ENCODE peak calls at places on chromosomes 3 and 15, in six cellular contexts. One of them, this sample, is unnamed.

GRCh38 chr3:150673966-150674365 is 29.8 kb downstream of the ERICH6 start:
- DNase-seq in foreskin keratinocyte: no peak
- DNase-seq in mesenchymal stem cell: no peak
- DNase-seq in left ventricle myocardium inferior: no peak
- DNase-seq in colonic mucosa: no peak
- DNase-seq in psoas muscle: no peak
- DNase-seq in this sample: no peak

GRCh38 chr15:36632196-36632595 is 52.8 kb downstream of the CDIN1 start:
- DNase-seq in colonic mucosa: no peak
- DNase-seq in psoas muscle: no peak
- DNase-seq in left ventricle myocardium inferior: no peak
- DNase-seq in mesenchymal stem cell: peak
- DNase-seq in foreskin keratinocyte: peak
- DNase-seq in this sample: peak

GRCh38 chr3:36891651-36892268 is 53.1 kb downstream of the TRANK1 start:
- DNase-seq in foreskin keratinocyte: no peak
- DNase-seq in mesenchymal stem cell: no peak
- DNase-seq in psoas muscle: peak
- DNase-seq in left ventricle myocardium inferior: peak
- DNase-seq in colonic mucosa: no peak
- DNase-seq in this sample: no peak

GRCh38 chr15:57694264-57694663 is 12.2 kb upstream of the POLR2M start:
- DNase-seq in foreskin keratinocyte: no peak
- DNase-seq in colonic mucosa: no peak
- DNase-seq in left ventricle myocardium inferior: no peak
- DNase-seq in mesenchymal stem cell: no peak
- DNase-seq in psoas muscle: no peak
- DNase-seq in this sample: no peak

GRCh38 chr3:4494807-4495200 is 1.7 kb downstream of the ITPR1 start:
- DNase-seq in psoas muscle: no peak
- DNase-seq in mesenchymal stem cell: no peak
- DNase-seq in colonic mucosa: no peak
- DNase-seq in foreskin keratinocyte: no peak
- DNase-seq in left ventricle myocardium inferior: no peak
- DNase-seq in this sample: no peak

GRCh38 chr3:197520311-197521276 is 35.2 kb downstream of the BDH1 start:
- DNase-seq in left ventricle myocardium inferior: no peak
- DNase-seq in foreskin keratinocyte: no peak
- DNase-seq in mesenchymal stem cell: peak
- DNase-seq in psoas muscle: no peak
- DNase-seq in colonic mucosa: peak
- DNase-seq in this sample: peak

GRCh38 chr15:79844221-79844620 is 52.6 kb downstream of the MTHFS start:
- DNase-seq in left ventricle myocardium inferior: no peak
- DNase-seq in psoas muscle: no peak
- DNase-seq in foreskin keratinocyte: no peak
- DNase-seq in colonic mucosa: no peak
- DNase-seq in mesenchymal stem cell: no peak
- DNase-seq in this sample: no peak

GRCh38 chr3:156620901-156621300 is 53.5 kb upstream of the TIPARP start:
- DNase-seq in colonic mucosa: no peak
- DNase-seq in foreskin keratinocyte: no peak
- DNase-seq in mesenchymal stem cell: no peak
- DNase-seq in left ventricle myocardium inferior: no peak
- DNase-seq in psoas muscle: no peak
- DNase-seq in this sample: no peak

GRCh38 chr3:59407425-59407824 is 357.6 kb upstream of the CFAP20DC start:
- DNase-seq in psoas muscle: no peak
- DNase-seq in left ventricle myocardium inferior: no peak
- DNase-seq in foreskin keratinocyte: no peak
- DNase-seq in mesenchymal stem cell: no peak
- DNase-seq in colonic mucosa: no peak
- DNase-seq in this sample: no peak

GRCh38 chr3:24129549-24129948 is 184.5 kb downstream of the NR1D2 start:
- DNase-seq in colonic mucosa: no peak
- DNase-seq in psoas muscle: no peak
- DNase-seq in left ventricle myocardium inferior: no peak
- DNase-seq in mesenchymal stem cell: no peak
- DNase-seq in foreskin keratinocyte: peak
- DNase-seq in this sample: peak

GRCh38 chr3:135084404-135084803 is 289.3 kb downstream of the EPHB1 start:
- DNase-seq in left ventricle myocardium inferior: no peak
- DNase-seq in psoas muscle: no peak
- DNase-seq in colonic mucosa: no peak
- DNase-seq in mesenchymal stem cell: no peak
- DNase-seq in foreskin keratinocyte: no peak
- DNase-seq in this sample: no peak

GRCh38 chr15:51801391-51801835 is 28.0 kb upstream of the TMOD3 start:
- DNase-seq in mesenchymal stem cell: peak
- DNase-seq in foreskin keratinocyte: no peak
- DNase-seq in psoas muscle: peak
- DNase-seq in left ventricle myocardium inferior: peak
- DNase-seq in colonic mucosa: no peak
- DNase-seq in this sample: no peak

GRCh38 chr15:75142499-75142898 is 59.2 kb upstream of the C15orf39 start:
- DNase-seq in mesenchymal stem cell: no peak
- DNase-seq in colonic mucosa: no peak
- DNase-seq in left ventricle myocardium inferior: no peak
- DNase-seq in foreskin keratinocyte: no peak
- DNase-seq in psoas muscle: no peak
- DNase-seq in this sample: no peak

GRCh38 chr3:149299938-149300791 is 33.3 kb downstream of the TM4SF18 start:
- DNase-seq in left ventricle myocardium inferior: no peak
- DNase-seq in mesenchymal stem cell: peak
- DNase-seq in foreskin keratinocyte: peak
- DNase-seq in psoas muscle: peak
- DNase-seq in colonic mucosa: peak
- DNase-seq in this sample: peak

GRCh38 chr3:143507735-143508580 is 340.3 kb downstream of the SLC9A9 start:
- DNase-seq in mesenchymal stem cell: peak
- DNase-seq in left ventricle myocardium inferior: no peak
- DNase-seq in psoas muscle: no peak
- DNase-seq in foreskin keratinocyte: peak
- DNase-seq in colonic mucosa: no peak
- DNase-seq in this sample: peak

GRCh38 chr15:88541709-88542341 is 4.7 kb downstream of the DET1 start:
- DNase-seq in colonic mucosa: no peak
- DNase-seq in mesenchymal stem cell: no peak
- DNase-seq in foreskin keratinocyte: no peak
- DNase-seq in psoas muscle: no peak
- DNase-seq in left ventricle myocardium inferior: no peak
- DNase-seq in this sample: no peak

GRCh38 chr3:95521396-95521795 is 1293.0 kb upstream of the EPHA6 start:
- DNase-seq in foreskin keratinocyte: no peak
- DNase-seq in mesenchymal stem cell: no peak
- DNase-seq in colonic mucosa: no peak
- DNase-seq in psoas muscle: no peak
- DNase-seq in left ventricle myocardium inferior: no peak
- DNase-seq in this sample: no peak

GRCh38 chr15:89143503-89144162 is 55.4 kb downstream of the ABHD2 start:
- DNase-seq in colonic mucosa: no peak
- DNase-seq in mesenchymal stem cell: no peak
- DNase-seq in foreskin keratinocyte: peak
- DNase-seq in psoas muscle: no peak
- DNase-seq in left ventricle myocardium inferior: no peak
- DNase-seq in this sample: no peak

GRCh38 chr3:68088216-68088615 is 433.8 kb upstream of the SUCLG2 start:
- DNase-seq in left ventricle myocardium inferior: no peak
- DNase-seq in colonic mucosa: no peak
- DNase-seq in mesenchymal stem cell: no peak
- DNase-seq in psoas muscle: no peak
- DNase-seq in foreskin keratinocyte: no peak
- DNase-seq in this sample: no peak

GRCh38 chr3:30720586-30721313 is 114.3 kb downstream of the TGFBR2 start:
- DNase-seq in foreskin keratinocyte: peak
- DNase-seq in mesenchymal stem cell: peak
- DNase-seq in colonic mucosa: no peak
- DNase-seq in left ventricle myocardium inferior: no peak
- DNase-seq in psoas muscle: no peak
- DNase-seq in this sample: peak

GRCh38 chr15:81229596-81229995 is 32.9 kb downstream of the IL16 start:
- DNase-seq in foreskin keratinocyte: no peak
- DNase-seq in left ventricle myocardium inferior: peak
- DNase-seq in psoas muscle: peak
- DNase-seq in mesenchymal stem cell: no peak
- DNase-seq in colonic mucosa: no peak
- DNase-seq in this sample: no peak

GRCh38 chr3:115062009-115062408 is 85.1 kb downstream of the ZBTB20 start:
- DNase-seq in colonic mucosa: no peak
- DNase-seq in mesenchymal stem cell: no peak
- DNase-seq in psoas muscle: no peak
- DNase-seq in foreskin keratinocyte: no peak
- DNase-seq in left ventricle myocardium inferior: no peak
- DNase-seq in this sample: no peak

GRCh38 chr3:157713101-157713500 is 209.9 kb upstream of the VEPH1 start:
- DNase-seq in psoas muscle: no peak
- DNase-seq in colonic mucosa: no peak
- DNase-seq in mesenchymal stem cell: no peak
- DNase-seq in foreskin keratinocyte: no peak
- DNase-seq in left ventricle myocardium inferior: no peak
- DNase-seq in this sample: no peak

GRCh38 chr3:149494022-149494758 is 19.7 kb downstream of the TM4SF4 start:
- DNase-seq in left ventricle myocardium inferior: no peak
- DNase-seq in foreskin keratinocyte: no peak
- DNase-seq in colonic mucosa: peak
- DNase-seq in mesenchymal stem cell: peak
- DNase-seq in psoas muscle: peak
- DNase-seq in this sample: no peak

GRCh38 chr3:35908366-35909232 is 269.3 kb downstream of the ARPP21 start:
- DNase-seq in left ventricle myocardium inferior: peak
- DNase-seq in colonic mucosa: peak
- DNase-seq in foreskin keratinocyte: peak
- DNase-seq in psoas muscle: peak
- DNase-seq in mesenchymal stem cell: peak
- DNase-seq in this sample: no peak

GRCh38 chr3:179971280-179971679 is 65.5 kb downstream of the PEX5L start:
- DNase-seq in left ventricle myocardium inferior: no peak
- DNase-seq in colonic mucosa: no peak
- DNase-seq in psoas muscle: no peak
- DNase-seq in foreskin keratinocyte: no peak
- DNase-seq in mesenchymal stem cell: no peak
- DNase-seq in this sample: no peak

GRCh38 chr3:124707667-124708066 is 22.6 kb upstream of the UMPS start:
- DNase-seq in mesenchymal stem cell: peak
- DNase-seq in foreskin keratinocyte: peak
- DNase-seq in left ventricle myocardium inferior: no peak
- DNase-seq in psoas muscle: no peak
- DNase-seq in colonic mucosa: no peak
- DNase-seq in this sample: no peak

DNA sequence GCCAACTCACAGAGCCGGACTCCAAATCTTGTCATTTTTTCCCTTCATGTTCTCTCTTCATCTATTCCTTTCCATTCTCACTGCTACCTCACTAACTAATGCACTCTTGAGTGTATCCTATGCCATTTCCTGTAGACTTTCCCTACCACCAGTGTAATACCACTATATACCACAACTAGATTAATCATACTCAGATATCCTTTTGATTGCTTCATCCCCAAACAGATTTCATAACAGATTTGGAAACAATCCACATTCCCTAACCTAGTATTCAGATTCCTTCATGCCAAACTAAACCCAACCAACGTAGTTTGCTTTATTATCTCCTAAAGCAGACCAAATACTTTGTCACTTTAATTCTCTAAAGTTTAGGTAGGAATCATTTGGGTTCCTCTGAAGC is 2.6 kb upstream of the PLOD2 start:
- DNase-seq in left ventricle myocardium inferior: no peak
- DNase-seq in psoas muscle: no peak
- DNase-seq in colonic mucosa: no peak
- DNase-seq in foreskin keratinocyte: peak
- DNase-seq in mesenchymal stem cell: peak
- DNase-seq in this sample: peak
- H3K27ac ChIP-seq in left ventricle myocardium inferior: no peak
- H3K27ac ChIP-seq in psoas muscle: no peak
- H3K27ac ChIP-seq in colonic mucosa: no peak
- H3K27ac ChIP-seq in foreskin keratinocyte: no peak
- H3K27ac ChIP-seq in mesenchymal stem cell: no peak
- H3K27ac ChIP-seq in this sample: peak

DNA sequence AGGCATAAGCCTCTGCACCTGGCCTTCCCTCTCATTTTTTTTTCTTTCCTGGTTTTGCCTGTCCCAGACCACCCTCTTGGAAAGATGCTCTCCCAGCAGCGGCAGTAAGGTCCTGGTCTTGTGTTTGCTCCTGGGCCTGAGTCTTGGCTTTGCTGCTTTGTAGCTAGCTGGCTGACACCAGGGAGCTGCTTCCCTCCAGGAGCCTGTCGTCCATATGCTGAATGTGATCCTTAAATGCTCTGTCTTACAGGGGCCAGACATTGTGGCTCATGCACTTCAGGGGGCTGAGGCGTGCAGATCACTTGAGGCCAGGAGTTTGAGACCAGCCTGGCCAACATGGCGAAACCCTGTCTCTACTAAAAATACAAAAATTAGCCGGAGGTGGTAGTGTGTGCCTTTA is 17.2 kb downstream of the FLNB start:
- DNase-seq in colonic mucosa: no peak
- DNase-seq in mesenchymal stem cell: no peak
- DNase-seq in foreskin keratinocyte: no peak
- DNase-seq in psoas muscle: no peak
- DNase-seq in left ventricle myocardium inferior: no peak
- DNase-seq in this sample: no peak
- H3K27ac ChIP-seq in colonic mucosa: no peak
- H3K27ac ChIP-seq in mesenchymal stem cell: no peak
- H3K27ac ChIP-seq in foreskin keratinocyte: peak
- H3K27ac ChIP-seq in psoas muscle: no peak
- H3K27ac ChIP-seq in left ventricle myocardium inferior: no peak
- H3K27ac ChIP-seq in this sample: peak

DNA sequence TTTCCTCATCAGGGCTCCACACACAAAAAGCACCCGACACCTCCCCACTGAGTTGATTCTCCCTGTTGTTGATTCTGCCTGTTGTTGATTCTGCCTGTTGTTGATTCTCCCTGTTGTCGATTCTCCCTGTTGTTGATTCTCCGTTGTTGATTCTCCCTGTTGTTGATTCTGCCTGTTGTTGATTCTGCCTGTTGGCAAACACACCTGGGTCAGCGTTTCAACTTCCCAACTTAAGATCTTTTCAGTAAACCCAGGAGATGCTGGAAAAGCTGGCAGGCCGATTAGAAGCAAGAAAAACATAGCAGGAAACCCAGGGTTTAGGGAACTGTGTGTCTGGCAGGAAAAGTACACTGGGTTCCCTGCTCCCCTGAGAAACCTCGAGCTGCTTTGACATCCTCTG is 47.9 kb downstream of the TNK2 start:
- DNase-seq in mesenchymal stem cell: no peak
- DNase-seq in colonic mucosa: no peak
- DNase-seq in psoas muscle: no peak
- DNase-seq in foreskin keratinocyte: no peak
- DNase-seq in left ventricle myocardium inferior: no peak
- DNase-seq in this sample: no peak
- H3K27ac ChIP-seq in mesenchymal stem cell: no peak
- H3K27ac ChIP-seq in colonic mucosa: no peak
- H3K27ac ChIP-seq in psoas muscle: no peak
- H3K27ac ChIP-seq in foreskin keratinocyte: no peak
- H3K27ac ChIP-seq in left ventricle myocardium inferior: no peak
- H3K27ac ChIP-seq in this sample: no peak

GRCh38 chr3:14879161-14879888 is 60.6 kb downstream of the FGD5 start:
- DNase-seq in colonic mucosa: peak
- DNase-seq in foreskin keratinocyte: no peak
- DNase-seq in left ventricle myocardium inferior: peak
- DNase-seq in psoas muscle: peak
- DNase-seq in mesenchymal stem cell: no peak
- DNase-seq in this sample: no peak
- H3K27ac ChIP-seq in colonic mucosa: peak
- H3K27ac ChIP-seq in foreskin keratinocyte: no peak
- H3K27ac ChIP-seq in left ventricle myocardium inferior: peak
- H3K27ac ChIP-seq in psoas muscle: no peak
- H3K27ac ChIP-seq in mesenchymal stem cell: no peak
- H3K27ac ChIP-seq in this sample: no peak